ENCODE peak calls at places on chromosomes 6 and 20, in ten cellular contexts. One of them, this sample, is unnamed.

GRCh38 chr6:64872633-64873032 is 834.4 kb downstream of the EYS start:
- DNase-seq in ascending aorta: no peak
- DNase-seq in choroid plexus epithelial cell: peak
- DNase-seq in iris pigment epithelial cell: peak
- DNase-seq in pulmonary artery endothelial cell: no peak
- DNase-seq in erythroblast: no peak
- DNase-seq in stimulated activated CD4-positive, alpha-beta T cell treated with anti-CD3 and anti-CD28 coated beads, Interleukin-12 subunit alpha, Interleukin-12 subunit beta, amount 100 ng/mL, for 4 hours: no peak
- DNase-seq in activated gamma-delta T cell treated with Interleukin-2 at 50 U/mL for 16 hours: no peak
- DNase-seq in AG08396: no peak
- DNase-seq in 8988T: no peak
- DNase-seq in this sample: no peak

GRCh38 chr6:44898296-44898930 is 429.7 kb upstream of the RUNX2 start:
- DNase-seq in activated gamma-delta T cell treated with Interleukin-2 at 50 U/mL for 16 hours: no peak
- DNase-seq in AG08396: peak
- DNase-seq in stimulated activated CD4-positive, alpha-beta T cell treated with anti-CD3 and anti-CD28 coated beads, Interleukin-12 subunit alpha, Interleukin-12 subunit beta, amount 100 ng/mL, for 4 hours: no peak
- DNase-seq in pulmonary artery endothelial cell: no peak
- DNase-seq in iris pigment epithelial cell: peak
- DNase-seq in ascending aorta: no peak
- DNase-seq in erythroblast: no peak
- DNase-seq in choroid plexus epithelial cell: peak
- DNase-seq in 8988T: no peak
- DNase-seq in this sample: no peak

GRCh38 chr6:93859964-93860363 is 440.6 kb upstream of the EPHA7 start:
- DNase-seq in choroid plexus epithelial cell: no peak
- DNase-seq in activated gamma-delta T cell treated with Interleukin-2 at 50 U/mL for 16 hours: no peak
- DNase-seq in iris pigment epithelial cell: no peak
- DNase-seq in stimulated activated CD4-positive, alpha-beta T cell treated with anti-CD3 and anti-CD28 coated beads, Interleukin-12 subunit alpha, Interleukin-12 subunit beta, amount 100 ng/mL, for 4 hours: no peak
- DNase-seq in pulmonary artery endothelial cell: no peak
- DNase-seq in erythroblast: no peak
- DNase-seq in AG08396: no peak
- DNase-seq in 8988T: no peak
- DNase-seq in ascending aorta: no peak
- DNase-seq in this sample: no peak

GRCh38 chr6:9437836-9438235 is 977.0 kb downstream of the TFAP2A start:
- DNase-seq in ascending aorta: no peak
- DNase-seq in iris pigment epithelial cell: peak
- DNase-seq in activated gamma-delta T cell treated with Interleukin-2 at 50 U/mL for 16 hours: no peak
- DNase-seq in pulmonary artery endothelial cell: peak
- DNase-seq in AG08396: no peak
- DNase-seq in 8988T: no peak
- DNase-seq in choroid plexus epithelial cell: peak
- DNase-seq in stimulated activated CD4-positive, alpha-beta T cell treated with anti-CD3 and anti-CD28 coated beads, Interleukin-12 subunit alpha, Interleukin-12 subunit beta, amount 100 ng/mL, for 4 hours: no peak
- DNase-seq in erythroblast: no peak
- DNase-seq in this sample: no peak

GRCh38 chr6:157073596-157073995 is 249.7 kb downstream of the TMEM242 start:
- DNase-seq in activated gamma-delta T cell treated with Interleukin-2 at 50 U/mL for 16 hours: no peak
- DNase-seq in pulmonary artery endothelial cell: no peak
- DNase-seq in ascending aorta: no peak
- DNase-seq in iris pigment epithelial cell: no peak
- DNase-seq in 8988T: no peak
- DNase-seq in AG08396: no peak
- DNase-seq in stimulated activated CD4-positive, alpha-beta T cell treated with anti-CD3 and anti-CD28 coated beads, Interleukin-12 subunit alpha, Interleukin-12 subunit beta, amount 100 ng/mL, for 4 hours: no peak
- DNase-seq in choroid plexus epithelial cell: no peak
- DNase-seq in erythroblast: no peak
- DNase-seq in this sample: no peak

GRCh38 chr6:148183776-148184175 is 158.9 kb upstream of the SASH1 start:
- DNase-seq in pulmonary artery endothelial cell: no peak
- DNase-seq in ascending aorta: no peak
- DNase-seq in 8988T: no peak
- DNase-seq in AG08396: no peak
- DNase-seq in activated gamma-delta T cell treated with Interleukin-2 at 50 U/mL for 16 hours: no peak
- DNase-seq in choroid plexus epithelial cell: no peak
- DNase-seq in erythroblast: no peak
- DNase-seq in iris pigment epithelial cell: no peak
- DNase-seq in stimulated activated CD4-positive, alpha-beta T cell treated with anti-CD3 and anti-CD28 coated beads, Interleukin-12 subunit alpha, Interleukin-12 subunit beta, amount 100 ng/mL, for 4 hours: no peak
- DNase-seq in this sample: no peak

GRCh38 chr6:39029156-39030011 is 19.2 kb upstream of the GLP1R start:
- DNase-seq in choroid plexus epithelial cell: peak
- DNase-seq in stimulated activated CD4-positive, alpha-beta T cell treated with anti-CD3 and anti-CD28 coated beads, Interleukin-12 subunit alpha, Interleukin-12 subunit beta, amount 100 ng/mL, for 4 hours: peak
- DNase-seq in AG08396: peak
- DNase-seq in pulmonary artery endothelial cell: no peak
- DNase-seq in activated gamma-delta T cell treated with Interleukin-2 at 50 U/mL for 16 hours: peak
- DNase-seq in ascending aorta: no peak
- DNase-seq in 8988T: peak
- DNase-seq in iris pigment epithelial cell: peak
- DNase-seq in erythroblast: peak
- DNase-seq in this sample: no peak

GRCh38 chr6:111710911-111711310 is 105.2 kb upstream of the TRAF3IP2 start:
- DNase-seq in choroid plexus epithelial cell: no peak
- DNase-seq in activated gamma-delta T cell treated with Interleukin-2 at 50 U/mL for 16 hours: no peak
- DNase-seq in 8988T: no peak
- DNase-seq in stimulated activated CD4-positive, alpha-beta T cell treated with anti-CD3 and anti-CD28 coated beads, Interleukin-12 subunit alpha, Interleukin-12 subunit beta, amount 100 ng/mL, for 4 hours: no peak
- DNase-seq in AG08396: no peak
- DNase-seq in iris pigment epithelial cell: no peak
- DNase-seq in ascending aorta: peak
- DNase-seq in pulmonary artery endothelial cell: no peak
- DNase-seq in erythroblast: no peak
- DNase-seq in this sample: no peak

GRCh38 chr6:107692351-107692750 is 131.8 kb downstream of the SCML4 start:
- DNase-seq in stimulated activated CD4-positive, alpha-beta T cell treated with anti-CD3 and anti-CD28 coated beads, Interleukin-12 subunit alpha, Interleukin-12 subunit beta, amount 100 ng/mL, for 4 hours: no peak
- DNase-seq in choroid plexus epithelial cell: peak
- DNase-seq in pulmonary artery endothelial cell: no peak
- DNase-seq in AG08396: no peak
- DNase-seq in 8988T: no peak
- DNase-seq in ascending aorta: no peak
- DNase-seq in activated gamma-delta T cell treated with Interleukin-2 at 50 U/mL for 16 hours: no peak
- DNase-seq in erythroblast: no peak
- DNase-seq in iris pigment epithelial cell: peak
- DNase-seq in this sample: no peak

GRCh38 chr20:50810842-50811241 is 16.0 kb downstream of the BCAS4 start:
- DNase-seq in iris pigment epithelial cell: no peak
- DNase-seq in activated gamma-delta T cell treated with Interleukin-2 at 50 U/mL for 16 hours: no peak
- DNase-seq in choroid plexus epithelial cell: no peak
- DNase-seq in pulmonary artery endothelial cell: no peak
- DNase-seq in AG08396: no peak
- DNase-seq in stimulated activated CD4-positive, alpha-beta T cell treated with anti-CD3 and anti-CD28 coated beads, Interleukin-12 subunit alpha, Interleukin-12 subunit beta, amount 100 ng/mL, for 4 hours: no peak
- DNase-seq in erythroblast: no peak
- DNase-seq in 8988T: no peak
- DNase-seq in ascending aorta: no peak
- DNase-seq in this sample: no peak

GRCh38 chr20:59598625-59599310 is 5.6 kb upstream of the PHACTR3 start:
- DNase-seq in stimulated activated CD4-positive, alpha-beta T cell treated with anti-CD3 and anti-CD28 coated beads, Interleukin-12 subunit alpha, Interleukin-12 subunit beta, amount 100 ng/mL, for 4 hours: peak
- DNase-seq in 8988T: peak
- DNase-seq in activated gamma-delta T cell treated with Interleukin-2 at 50 U/mL for 16 hours: no peak
- DNase-seq in AG08396: peak
- DNase-seq in ascending aorta: no peak
- DNase-seq in iris pigment epithelial cell: no peak
- DNase-seq in pulmonary artery endothelial cell: no peak
- DNase-seq in erythroblast: peak
- DNase-seq in choroid plexus epithelial cell: peak
- DNase-seq in this sample: peak

GRCh38 chr20:48773837-48774418 is 53.9 kb downstream of the PREX1 start:
- DNase-seq in iris pigment epithelial cell: peak
- DNase-seq in ascending aorta: no peak
- DNase-seq in stimulated activated CD4-positive, alpha-beta T cell treated with anti-CD3 and anti-CD28 coated beads, Interleukin-12 subunit alpha, Interleukin-12 subunit beta, amount 100 ng/mL, for 4 hours: no peak
- DNase-seq in pulmonary artery endothelial cell: no peak
- DNase-seq in choroid plexus epithelial cell: peak
- DNase-seq in activated gamma-delta T cell treated with Interleukin-2 at 50 U/mL for 16 hours: no peak
- DNase-seq in 8988T: no peak
- DNase-seq in AG08396: no peak
- DNase-seq in erythroblast: no peak
- DNase-seq in this sample: no peak

GRCh38 chr6:169189686-169190085 is 64.0 kb downstream of the THBS2 start:
- DNase-seq in 8988T: no peak
- DNase-seq in erythroblast: no peak
- DNase-seq in pulmonary artery endothelial cell: no peak
- DNase-seq in activated gamma-delta T cell treated with Interleukin-2 at 50 U/mL for 16 hours: no peak
- DNase-seq in iris pigment epithelial cell: no peak
- DNase-seq in ascending aorta: peak
- DNase-seq in choroid plexus epithelial cell: no peak
- DNase-seq in stimulated activated CD4-positive, alpha-beta T cell treated with anti-CD3 and anti-CD28 coated beads, Interleukin-12 subunit alpha, Interleukin-12 subunit beta, amount 100 ng/mL, for 4 hours: no peak
- DNase-seq in AG08396: no peak
- DNase-seq in this sample: no peak

GRCh38 chr6:146578054-146578453 is 20.7 kb upstream of the ADGB start:
- DNase-seq in 8988T: no peak
- DNase-seq in ascending aorta: no peak
- DNase-seq in iris pigment epithelial cell: peak
- DNase-seq in activated gamma-delta T cell treated with Interleukin-2 at 50 U/mL for 16 hours: no peak
- DNase-seq in pulmonary artery endothelial cell: no peak
- DNase-seq in AG08396: no peak
- DNase-seq in erythroblast: no peak
- DNase-seq in choroid plexus epithelial cell: no peak
- DNase-seq in stimulated activated CD4-positive, alpha-beta T cell treated with anti-CD3 and anti-CD28 coated beads, Interleukin-12 subunit alpha, Interleukin-12 subunit beta, amount 100 ng/mL, for 4 hours: no peak
- DNase-seq in this sample: no peak

GRCh38 chr6:75170666-75171065 is 35.2 kb downstream of the COL12A1 start:
- DNase-seq in ascending aorta: no peak
- DNase-seq in pulmonary artery endothelial cell: no peak
- DNase-seq in AG08396: no peak
- DNase-seq in choroid plexus epithelial cell: no peak
- DNase-seq in erythroblast: no peak
- DNase-seq in activated gamma-delta T cell treated with Interleukin-2 at 50 U/mL for 16 hours: no peak
- DNase-seq in iris pigment epithelial cell: no peak
- DNase-seq in 8988T: no peak
- DNase-seq in stimulated activated CD4-positive, alpha-beta T cell treated with anti-CD3 and anti-CD28 coated beads, Interleukin-12 subunit alpha, Interleukin-12 subunit beta, amount 100 ng/mL, for 4 hours: no peak
- DNase-seq in this sample: no peak

GRCh38 chr6:42030585-42031506 is 19.5 kb upstream of the TAF8 start:
- DNase-seq in ascending aorta: no peak
- DNase-seq in pulmonary artery endothelial cell: no peak
- DNase-seq in erythroblast: peak
- DNase-seq in 8988T: no peak
- DNase-seq in stimulated activated CD4-positive, alpha-beta T cell treated with anti-CD3 and anti-CD28 coated beads, Interleukin-12 subunit alpha, Interleukin-12 subunit beta, amount 100 ng/mL, for 4 hours: peak
- DNase-seq in AG08396: no peak
- DNase-seq in iris pigment epithelial cell: peak
- DNase-seq in activated gamma-delta T cell treated with Interleukin-2 at 50 U/mL for 16 hours: no peak
- DNase-seq in choroid plexus epithelial cell: peak
- DNase-seq in this sample: no peak

GRCh38 chr20:58127731-58128130 is 100.7 kb downstream of the ANKRD60 start:
- DNase-seq in iris pigment epithelial cell: peak
- DNase-seq in pulmonary artery endothelial cell: peak
- DNase-seq in 8988T: no peak
- DNase-seq in ascending aorta: peak
- DNase-seq in activated gamma-delta T cell treated with Interleukin-2 at 50 U/mL for 16 hours: no peak
- DNase-seq in choroid plexus epithelial cell: peak
- DNase-seq in AG08396: no peak
- DNase-seq in stimulated activated CD4-positive, alpha-beta T cell treated with anti-CD3 and anti-CD28 coated beads, Interleukin-12 subunit alpha, Interleukin-12 subunit beta, amount 100 ng/mL, for 4 hours: no peak
- DNase-seq in erythroblast: no peak
- DNase-seq in this sample: no peak

GRCh38 chr20:55103188-55103587 is 627.8 kb downstream of the DOK5 start:
- DNase-seq in activated gamma-delta T cell treated with Interleukin-2 at 50 U/mL for 16 hours: no peak
- DNase-seq in iris pigment epithelial cell: no peak
- DNase-seq in pulmonary artery endothelial cell: no peak
- DNase-seq in choroid plexus epithelial cell: no peak
- DNase-seq in 8988T: no peak
- DNase-seq in stimulated activated CD4-positive, alpha-beta T cell treated with anti-CD3 and anti-CD28 coated beads, Interleukin-12 subunit alpha, Interleukin-12 subunit beta, amount 100 ng/mL, for 4 hours: no peak
- DNase-seq in erythroblast: peak
- DNase-seq in ascending aorta: no peak
- DNase-seq in AG08396: no peak
- DNase-seq in this sample: no peak